ENCODE peak calls at places on chromosomes 7 and 10, in ten cellular contexts. W is T-helper 9 cell; C is endothelial cell of umbilical vein; P is neural progenitor cell; S is sciatic nerve; L is CD8-positive, alpha-beta memory T cell; H is amniotic stem cell; X is fibroblast of mammary gland; F is stimulated activated CD4-positive, alpha-beta T cell treated with anti-CD3 and anti-CD28 coated beads, Interleukin-2, amount 100 ng/mL, for 48 hours; Z is K562. K is an unnamed sample.

GRCh38 chr7:55233001-55233400 is 132.1 kb upstream of the LANCL2 start:
- DNase-seq in L (no peak), W (no peak), X (no peak), Z (no peak), F (no peak), S (no peak), P (no peak), C (no peak), H (no peak), K (no peak)

GRCh38 chr10:23344251-23344841 is at the start of gene C10orf67:
- DNase-seq in C (no peak), S (peak), X (peak), L (peak), F (no peak), H (no peak), Z (no peak), W (peak), P (peak), K (peak)

GRCh38 chr7:7438851-7439250 is 96.8 kb downstream of the COL28A1 start:
- DNase-seq in F (no peak), Z (no peak), P (no peak), S (no peak), H (peak), W (no peak), X (peak), C (peak), L (no peak), K (no peak)

GRCh38 chr7:64838691-64839090 is 44.5 kb downstream of the ZNF138 start:
- DNase-seq in W (no peak), L (no peak), Z (no peak), S (no peak), H (no peak), X (no peak), F (no peak), P (no peak), C (no peak), K (no peak)

GRCh38 chr10:3025300-3025699 is 42.0 kb upstream of the PFKP start:
- DNase-seq in C (no peak), Z (no peak), H (no peak), P (no peak), L (no peak), S (no peak), F (no peak), X (no peak), W (no peak), K (no peak)

GRCh38 chr7:106486331-106486730 is 174.6 kb downstream of the CCDC71L start:
- DNase-seq in F (no peak), H (no peak), P (no peak), C (no peak), X (peak), Z (no peak), L (no peak), W (no peak), S (no peak), K (no peak)

GRCh38 chr10:110179220-110179619 is 28.2 kb upstream of the MXI1 start:
- DNase-seq in W (no peak), F (no peak), C (no peak), X (no peak), L (no peak), P (no peak), S (no peak), Z (no peak), H (no peak), K (no peak)

GRCh38 chr7:134908289-134908688 is 78.0 kb upstream of the AGBL3 start:
- DNase-seq in P (no peak), X (peak), L (no peak), W (no peak), Z (no peak), F (no peak), H (no peak), C (no peak), S (no peak), K (no peak)

GRCh38 chr7:80661729-80662128 is 23.3 kb downstream of the CD36 start:
- DNase-seq in S (no peak), H (no peak), Z (no peak), C (no peak), F (no peak), L (no peak), X (peak), P (peak), W (no peak), K (peak)

GRCh38 chr7:97126483-97127171 is 9.1 kb downstream of the SDHAF3 start:
- DNase-seq in C (no peak), F (no peak), Z (peak), S (no peak), X (peak), P (peak), L (no peak), H (no peak), W (no peak), K (peak)

GRCh38 chr7:82527831-82528230 is 84.3 kb upstream of the CACNA2D1 start:
- DNase-seq in F (no peak), P (no peak), S (no peak), C (no peak), Z (no peak), L (no peak), X (peak), W (no peak), H (no peak), K (no peak)

GRCh38 chr10:119058005-119058404 is 22.6 kb downstream of the EIF3A start:
- DNase-seq in C (no peak), L (no peak), F (no peak), P (no peak), X (no peak), S (no peak), Z (no peak), H (no peak), W (no peak), K (no peak)

GRCh38 chr10:125611756-125612155 is 71.2 kb downstream of the TEX36 start:
- DNase-seq in P (no peak), W (no peak), Z (no peak), C (no peak), L (no peak), X (no peak), F (no peak), H (no peak), S (no peak), K (no peak)

GRCh38 chr10:88062385-88062784 is 199.0 kb downstream of the PTEN start:
- DNase-seq in P (no peak), S (no peak), C (no peak), X (no peak), H (no peak), W (no peak), L (no peak), Z (no peak), F (no peak), K (no peak)

GRCh38 chr7:33447980-33448379 is 318.6 kb downstream of the BBS9 start:
- DNase-seq in Z (no peak), X (no peak), H (no peak), F (no peak), C (peak), P (no peak), W (no peak), S (no peak), L (no peak), K (no peak)

GRCh38 chr10:21649441-21649872 is 115.4 kb downstream of the MLLT10 start:
- DNase-seq in S (no peak), H (no peak), Z (no peak), W (no peak), C (no peak), L (no peak), F (no peak), P (no peak), X (peak), K (no peak)

GRCh38 chr10:132884691-132885271 is 57.6 kb downstream of the CFAP46 start:
- DNase-seq in F (no peak), L (no peak), C (no peak), H (no peak), P (no peak), S (peak), Z (no peak), X (no peak), W (no peak), K (no peak)

GRCh38 chr7:25014735-25015134 is 34.8 kb upstream of the OSBPL3 start:
- DNase-seq in W (no peak), F (no peak), L (no peak), X (peak), C (no peak), H (no peak), P (no peak), S (no peak), Z (no peak), K (no peak)

GRCh38 chr7:26843696-26844095 is 20.7 kb downstream of the SKAP2 start:
- DNase-seq in Z (no peak), C (no peak), F (no peak), S (no peak), L (no peak), X (peak), H (no peak), P (peak), W (no peak), K (peak)

GRCh38 chr10:131068311-131068710 is 243.2 kb downstream of the TCERG1L start:
- DNase-seq in W (no peak), C (no peak), S (no peak), L (no peak), F (no peak), X (no peak), Z (no peak), H (no peak), P (no peak), K (no peak)

GRCh38 chr7:19404912-19405329 is 259.7 kb upstream of the FERD3L start:
- DNase-seq in H (peak), W (no peak), F (no peak), C (peak), P (peak), X (peak), L (no peak), S (no peak), Z (no peak), K (peak)

GRCh38 chr10:113743594-113743993 is 7.9 kb upstream of the PLEKHS1 start:
- DNase-seq in W (no peak), F (no peak), H (no peak), L (no peak), Z (no peak), X (no peak), C (no peak), S (no peak), P (no peak), K (no peak)

GRCh38 chr10:6239213-6239991 is 36.7 kb downstream of the PFKFB3 start:
- DNase-seq in S (no peak), W (peak), X (peak), F (peak), Z (peak), H (peak), P (no peak), L (peak), C (peak), K (no peak)

GRCh38 chr10:7577206-7577978 is 89.4 kb downstream of the ITIH5 start:
- DNase-seq in F (no peak), Z (no peak), X (no peak), W (no peak), C (no peak), H (no peak), S (no peak), P (no peak), L (no peak), K (no peak)